ENCODE peak calls at places on chromosomes 5 and 9, in ten cellular contexts. W is mucosa of descending colon; N is neural crest cell; X is sciatic nerve; R is NCI-H345; F is stimulated activated CD4-positive, alpha-beta T cell treated with anti-CD3 and anti-CD28 coated beads, Interleukin-4, amount 100 ng/mL, for 24 hours; Z is NCI-H774; M is tibial artery; Y is substantia nigra; S is GM12892. O is an unnamed sample.

GRCh38 chr5:97629281-97629680 is 446.2 kb upstream of the RIOK2 start:
- DNase-seq in W (no peak), N (peak), X (peak), R (no peak), F (no peak), Z (no peak), M (peak), Y (no peak), S (no peak), O (peak)

GRCh38 chr9:132572921-132573320 is 9.5 kb upstream of the BARHL1 start:
- DNase-seq in W (no peak), N (no peak), X (no peak), R (no peak), F (no peak), Z (no peak), M (no peak), Y (no peak), S (no peak), O (no peak)

GRCh38 chr9:111828193-111828592 is 33.5 kb upstream of the SHOC1 start:
- DNase-seq in W (no peak), N (no peak), X (no peak), R (no peak), F (no peak), Z (no peak), M (no peak), Y (no peak), S (no peak), O (no peak)

GRCh38 chr9:5832543-5833529 is at the start of gene ERMP1:
- DNase-seq in W (peak), N (peak), X (peak), R (peak), F (peak), Z (peak), M (peak), Y (peak), S (peak), O (peak)

GRCh38 chr5:610011-610743 is 2.0 kb upstream of the CEP72 start:
- DNase-seq in W (peak), N (no peak), X (no peak), R (no peak), F (no peak), Z (no peak), M (no peak), Y (no peak), S (no peak), O (no peak)

GRCh38 chr9:36399980-36400331 is at the start of gene RNF38:
- DNase-seq in W (no peak), N (no peak), X (no peak), R (no peak), F (peak), Z (no peak), M (no peak), Y (no peak), S (no peak), O (no peak)

GRCh38 chr9:107782381-107782780 is 292.8 kb upstream of the KLF4 start:
- DNase-seq in W (no peak), N (no peak), X (no peak), R (no peak), F (no peak), Z (no peak), M (no peak), Y (no peak), S (no peak), O (no peak)

GRCh38 chr5:106312360-106312759 is 1358.4 kb downstream of the EFNA5 start:
- DNase-seq in W (no peak), N (no peak), X (no peak), R (no peak), F (no peak), Z (no peak), M (no peak), Y (no peak), S (no peak), O (no peak)

GRCh38 chr9:72471096-72471495 is 50.3 kb upstream of the TMC1 start:
- DNase-seq in W (no peak), N (no peak), X (no peak), R (no peak), F (no peak), Z (no peak), M (no peak), Y (no peak), S (no peak), O (no peak)

GRCh38 chr9:119368681-119369581 is at the start of gene BRINP1:
- DNase-seq in W (no peak), N (peak), X (no peak), R (peak), F (no peak), Z (peak), M (no peak), Y (peak), S (no peak), O (peak)

GRCh38 chr5:8633706-8634105 is 764.8 kb downstream of the MTRR start:
- DNase-seq in W (no peak), N (no peak), X (no peak), R (no peak), F (no peak), Z (no peak), M (no peak), Y (no peak), S (no peak), O (no peak)

GRCh38 chr9:76203373-76203772 is 190.9 kb downstream of the RFK start:
- DNase-seq in W (no peak), N (no peak), X (no peak), R (no peak), F (no peak), Z (no peak), M (peak), Y (no peak), S (no peak), O (peak)

GRCh38 chr5:73327908-73328455 is 120.6 kb downstream of the FOXD1 start:
- DNase-seq in W (no peak), N (no peak), X (no peak), R (no peak), F (no peak), Z (no peak), M (no peak), Y (no peak), S (no peak), O (no peak)

GRCh38 chr9:137114613-137115393 is at the start of gene DPP7:
- DNase-seq in W (peak), N (no peak), X (peak), R (peak), F (peak), Z (peak), M (peak), Y (peak), S (peak), O (peak)

GRCh38 chr5:58268263-58268662 is 191.6 kb downstream of the PLK2 start:
- DNase-seq in W (no peak), N (no peak), X (no peak), R (no peak), F (no peak), Z (no peak), M (no peak), Y (no peak), S (no peak), O (no peak)

GRCh38 chr5:109654455-109654854 is 35.3 kb upstream of the MAN2A1 start:
- DNase-seq in W (no peak), N (no peak), X (no peak), R (no peak), F (no peak), Z (no peak), M (no peak), Y (no peak), S (no peak), O (no peak)

O was measured in hepatocyte.